ENCODE peak calls at places on chromosomes 5 and 9, in seven cellular contexts. Q is OCI-LY7, E is PC-3, F is HCT116, A is MM.1S, Y is SK-N-SH, H is GM23338. M is an unnamed sample.

GRCh38 chr5:175885813-175886212 is 14.4 kb downstream of the CPLX2 start:
- DNase-seq in Q (no peak), E (peak), F (no peak), A (no peak), Y (no peak), H (no peak), M (no peak)

GRCh38 chr5:45334939-45335338 is 361.2 kb downstream of the HCN1 start:
- DNase-seq in Q (no peak), E (no peak), F (no peak), A (peak), Y (no peak), H (no peak), M (no peak)

GRCh38 chr9:129595903-129596540 is 24.9 kb downstream of the C9orf50 start:
- DNase-seq in Q (no peak), E (no peak), F (no peak), A (no peak), Y (no peak), H (no peak), M (no peak)

GRCh38 chr9:136665704-136666363 is 3.1 kb downstream of the EGFL7 start:
- DNase-seq in Q (no peak), E (no peak), F (no peak), A (no peak), Y (peak), H (peak), M (peak)

GRCh38 chr5:1471997-1472963 is 27.0 kb upstream of the SLC6A3 start:
- DNase-seq in Q (no peak), E (no peak), F (no peak), A (no peak), Y (no peak), H (no peak), M (no peak)

GRCh38 chr5:148482697-148483462 is 99.1 kb downstream of the FBXO38 start:
- DNase-seq in Q (peak), E (peak), F (peak), A (peak), Y (peak), H (peak), M (peak)

GRCh38 chr5:102152906-102153787 is 142.9 kb downstream of the SLCO4C1 start:
- DNase-seq in Q (peak), E (peak), F (peak), A (peak), Y (peak), H (peak), M (peak)

GRCh38 chr5:93674138-93674537 is 67.3 kb downstream of the POU5F2 start:
- DNase-seq in Q (no peak), E (no peak), F (no peak), A (no peak), Y (peak), H (no peak), M (no peak)

GRCh38 chr9:15286288-15286834 is 20.7 kb downstream of the TTC39B start:
- DNase-seq in Q (no peak), E (no peak), F (no peak), A (no peak), Y (no peak), H (no peak), M (no peak)

GRCh38 chr5:150674376-150674821 is 13.3 kb downstream of the MYOZ3 start:
- DNase-seq in Q (no peak), E (no peak), F (no peak), A (no peak), Y (no peak), H (no peak), M (no peak)

GRCh38 chr5:145811834-145812625 is 23.1 kb downstream of the PRELID2 start:
- DNase-seq in Q (no peak), E (peak), F (no peak), A (no peak), Y (no peak), H (peak), M (peak)

GRCh38 chr5:10202089-10202753 is 47.5 kb downstream of the ATPSCKMT start:
- DNase-seq in Q (no peak), E (no peak), F (no peak), A (no peak), Y (no peak), H (peak), M (no peak)

GRCh38 chr9:127537014-127537413 is 75.1 kb upstream of the STXBP1 start:
- DNase-seq in Q (no peak), E (peak), F (no peak), A (no peak), Y (no peak), H (peak), M (peak)

DNA sequence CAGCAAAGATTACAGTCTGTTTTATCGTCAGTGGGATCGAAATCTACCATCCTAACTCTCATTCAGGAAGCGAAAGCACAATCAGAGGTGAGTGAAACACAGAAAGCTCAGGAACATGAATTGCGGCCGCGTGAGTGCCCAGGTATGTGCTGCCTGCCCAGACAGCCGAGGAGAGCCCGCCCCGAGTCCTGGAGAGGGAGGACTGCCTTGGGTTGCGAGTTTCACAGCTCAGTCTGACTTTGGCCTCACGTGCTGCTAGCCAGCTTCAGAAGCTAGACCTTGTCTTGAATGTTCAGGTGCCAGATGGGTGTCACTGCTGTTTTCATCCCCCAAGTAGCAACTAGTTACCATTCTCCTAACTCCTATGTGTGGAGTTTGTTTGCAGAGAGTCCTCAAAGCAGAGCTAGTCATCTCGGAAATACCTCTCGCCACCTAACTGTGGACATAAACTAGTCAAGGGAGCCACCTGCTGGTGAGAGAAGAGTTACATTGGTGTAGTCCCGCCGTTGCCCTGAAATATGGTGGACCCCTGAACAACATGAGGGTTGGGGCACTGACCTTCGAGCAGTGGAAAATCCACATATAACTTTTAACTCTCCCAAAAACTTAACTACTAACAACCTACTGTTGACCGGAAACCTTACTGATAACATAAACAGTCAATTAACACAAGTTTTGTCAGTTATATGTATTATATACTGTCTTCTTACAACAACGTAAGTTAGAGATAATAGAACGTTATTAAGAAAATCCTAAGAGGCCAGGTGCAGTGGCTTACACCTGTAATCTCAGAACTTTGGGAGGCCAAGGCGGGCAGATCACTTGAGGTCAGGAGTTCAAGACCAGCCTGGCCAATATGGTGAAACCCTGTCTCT is 80.9 kb downstream of the GOLPH3 start:
- DNase-seq in Q (peak), E (peak), F (peak), A (peak), Y (peak), H (peak), M (peak)
- H3K4me2 ChIP-seq in Q (no peak), E (no peak), F (no peak), A (peak), Y (no peak), H (no peak), M (no peak)

DNA sequence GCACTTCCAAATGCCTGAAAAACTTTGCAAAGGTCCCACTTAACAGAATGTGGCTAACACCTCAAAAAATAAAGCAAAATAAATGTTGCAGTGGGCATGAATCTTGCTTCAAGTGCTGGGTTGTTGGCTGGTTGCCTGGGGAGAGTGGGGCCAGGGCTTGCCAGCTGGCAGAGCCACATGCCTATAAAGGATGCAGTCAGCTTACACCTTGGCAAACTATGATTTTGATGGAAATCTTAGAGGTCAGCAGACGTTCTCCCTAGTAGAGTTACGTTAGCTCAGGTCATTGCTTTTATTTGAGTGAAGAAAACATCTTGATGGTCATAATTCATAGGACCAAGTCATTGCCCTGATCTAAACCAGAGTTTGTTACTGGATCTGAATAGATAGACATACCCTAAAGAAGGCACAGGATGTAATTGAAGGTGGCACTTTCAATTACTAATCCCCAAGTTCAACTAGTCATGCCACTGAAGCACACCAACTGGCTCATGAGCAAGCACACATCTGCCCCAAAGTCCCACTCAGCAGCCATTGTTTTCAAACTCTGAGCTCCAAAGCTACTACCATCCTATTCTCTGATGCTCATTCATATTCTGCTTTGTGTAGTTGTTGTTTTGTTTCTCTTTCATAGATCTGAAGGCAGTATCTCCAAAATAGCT is 51.2 kb upstream of the ZSWIM6 start:
- DNase-seq in Q (no peak), E (peak), F (no peak), A (no peak), Y (no peak), H (no peak), M (no peak)
- TF ChIP-seq EZH2phosphoT487 in Q (no peak), E (no peak), F (no peak), A (no peak), Y (no peak), H (no peak), M (no peak)

GRCh38 chr5:62938927-62939326 is 360.3 kb downstream of the LRRC70 start:
- DNase-seq in Q (no peak), E (no peak), F (no peak), A (no peak), Y (no peak), H (peak), M (no peak)
- H2AFZ ChIP-seq in Q (no peak), E (no peak), F (no peak), A (no peak), Y (peak), H (peak), M (no peak)

GRCh38 chr9:16535555-16535954 is 334.9 kb downstream of the BNC2 start:
- DNase-seq in Q (no peak), E (peak), F (no peak), A (no peak), Y (no peak), H (no peak), M (peak)

GRCh38 chr9:16530669-16531461 is 339.6 kb downstream of the BNC2 start:
- DNase-seq in Q (no peak), E (no peak), F (no peak), A (no peak), Y (no peak), H (peak), M (no peak)

GRCh38 chr9:16532272-16532671 is 338.2 kb downstream of the BNC2 start:
- DNase-seq in Q (no peak), E (no peak), F (no peak), A (peak), Y (no peak), H (no peak), M (no peak)

GRCh38 chr9:16532681-16533450 is 337.6 kb downstream of the BNC2 start:
- DNase-seq in Q (no peak), E (peak), F (no peak), A (no peak), Y (no peak), H (no peak), M (peak)
- H3K4me2 ChIP-seq in Q (no peak), E (peak), F (no peak), A (no peak), Y (peak), H (no peak), M (peak)

GRCh38 chr5:55852503-55852902 is 1.3 kb downstream of the IL31RA start:
- DNase-seq in Q (no peak), E (no peak), F (no peak), A (no peak), Y (no peak), H (no peak), M (no peak)
- TF ChIP-seq EZH2phosphoT487 in Q (no peak), E (no peak), F (no peak), A (no peak), Y (no peak), H (no peak), M (no peak)